ENCODE peak calls at places on chromosomes 3 and 15, in five cellular contexts. Q is stimulated activated CD8-positive, alpha-beta memory T cell treated with anti-CD3 and anti-CD28 coated beads, Interleukin-7, amount 100 ng/mL, for 1 hour; G is activated T-cell treated with anti-CD3 and anti-CD28 coated beads, Interleukin-2, amount 50 U/mL, for 1 hour; H is 8988T; E is NAMALWA. R is an unnamed sample.
A peak's percentile ranks its signal among the peaks of the same experiment; 100 is the strongest.

GRCh38 chr15:51793521-51793920 is 35.9 kb upstream of the TMOD3 start:
- DNase-seq in H (no peak), E (peak; percentile 9), G (no peak), Q (no peak), R (no peak)

GRCh38 chr3:150158974-150159625 is 188.4 kb upstream of the PFN2 start:
- DNase-seq in E (no peak), H (no peak), Q (no peak), G (no peak), R (no peak)

GRCh38 chr3:132544130-132544529 is 52.9 kb upstream of the ACKR4 start:
- DNase-seq in H (no peak), G (no peak), E (no peak), Q (no peak), R (no peak)

GRCh38 chr15:55909036-55909811 is 84.2 kb downstream of the NEDD4 start:
- DNase-seq in H (no peak), G (no peak), E (no peak), Q (no peak), R (no peak)

GRCh38 chr3:10184250-10184649 is 19.5 kb downstream of the IRAK2 start:
- DNase-seq in G (no peak), H (no peak), E (no peak), Q (no peak), R (no peak)

GRCh38 chr15:99963096-99963825 is 230.0 kb upstream of the LYSMD4 start:
- DNase-seq in E (no peak), G (no peak), H (no peak), Q (no peak), R (no peak)

GRCh38 chr15:50259276-50259675 is 6.2 kb downstream of the HDC start:
- DNase-seq in H (no peak), E (no peak), G (no peak), Q (no peak), R (no peak)

GRCh38 chr3:62451211-62451892 is 78.0 kb upstream of the FEZF2 start:
- DNase-seq in E (no peak), G (no peak), H (no peak), Q (no peak), R (no peak)

GRCh38 chr3:124174910-124175874 is 183.3 kb upstream of the ROPN1 start:
- DNase-seq in H (no peak), Q (no peak), G (no peak), E (no peak), R (no peak)

GRCh38 chr15:73956276-73957086 is 30.2 kb downstream of the LOXL1 start:
- DNase-seq in E (no peak), Q (no peak), G (peak; percentile 13), H (no peak), R (no peak)

R was measured in Peyer's patch.